ENCODE peak calls at places on chromosome 17, in nine cellular contexts. L is effector memory CD4-positive, alpha-beta T cell; J is PC-9; F is tibial artery; B is IMR-90; A is aorta; H is CD8-positive, alpha-beta T cell; M is AG04450; I is cardiac muscle cell. E is an unnamed sample. For H3K9me3, the result is how much of the 10 kb centered on the place peaks cover.

GRCh38 chr17:17351901-17352781 is 49.0 kb downstream of the NT5M start:
- DNase-seq in H (no peak), I (peak), M (no peak), A (no peak), J (peak), B (peak), L (no peak), F (peak), E (no peak)

GRCh38 chr17:67672592-67672991 is 45.1 kb upstream of the NOL11 start:
- DNase-seq in L (no peak), H (no peak), M (no peak), F (no peak), A (no peak), I (no peak), B (no peak), J (peak), E (no peak)

GRCh38 chr17:12567077-12568053 is 98.3 kb upstream of the MYOCD start:
- DNase-seq in H (no peak), M (no peak), L (no peak), I (no peak), B (no peak), A (no peak), F (no peak), J (no peak), E (no peak)

GRCh38 chr17:80141463-80142165 is 5.3 kb downstream of the EIF4A3 start:
- DNase-seq in F (no peak), J (no peak), I (no peak), L (no peak), A (no peak), H (no peak), B (no peak), M (no peak), E (no peak)

GRCh38 chr17:44071772-44072171 is 1.2 kb downstream of the G6PC3 start:
- DNase-seq in F (no peak), J (peak), B (peak), M (no peak), I (no peak), H (no peak), L (no peak), A (no peak), E (no peak)

GRCh38 chr17:82350182-82351030 is 8.6 kb upstream of the TEX19 start:
- DNase-seq in F (no peak), J (peak), A (no peak), I (no peak), M (no peak), L (no peak), H (no peak), B (no peak), E (no peak)

GRCh38 chr17:18225121-18225561 is 294 bp upstream of the LLGL1 start:
- DNase-seq in I (peak), A (peak), H (peak), M (peak), B (peak), J (peak), L (peak), F (peak), E (peak)

GRCh38 chr17:47905221-47905733 is 9.2 kb downstream of the SP2 start:
- DNase-seq in J (no peak), F (peak), B (peak), L (no peak), I (peak), M (peak), A (peak), H (no peak), E (no peak)

GRCh38 chr17:34146440-34147043 is 108.5 kb upstream of the CCL2 start:
- DNase-seq in I (no peak), L (peak), B (no peak), M (no peak), F (no peak), J (peak), A (no peak), H (peak), E (peak)

GRCh38 chr17:67800495-67800928 is 24.8 kb upstream of the BPTF start:
- DNase-seq in A (peak), F (peak), H (peak), I (peak), M (peak), J (peak), L (peak), B (peak), E (peak)

GRCh38 chr17:47829870-47830269 is 1.5 kb downstream of the MRPL10 start:
- DNase-seq in M (no peak), B (no peak), J (no peak), F (no peak), A (no peak), H (no peak), I (no peak), L (peak), E (peak)

GRCh38 chr17:30908717-30909420 is 2.8 kb upstream of the TEFM start:
- DNase-seq in L (no peak), A (no peak), F (no peak), B (no peak), I (no peak), J (no peak), M (no peak), H (no peak), E (no peak)

GRCh38 chr17:8707591-8708453 is 36.8 kb downstream of the CCDC42 start:
- DNase-seq in I (peak), J (no peak), A (peak), F (peak), L (no peak), M (no peak), H (no peak), B (no peak), E (no peak)

GRCh38 chr17:47630614-47631013 is 19.1 kb upstream of the KPNB1 start:
- DNase-seq in F (no peak), M (no peak), J (no peak), I (no peak), L (no peak), H (no peak), A (no peak), B (no peak), E (no peak)

GRCh38 chr17:4648741-4649140 is 7.3 kb upstream of the ALOX15 start:
- DNase-seq in L (no peak), J (no peak), F (no peak), I (peak), A (no peak), M (no peak), H (no peak), B (no peak), E (no peak)

GRCh38 chr17:50143461-50144176 is 6.9 kb downstream of the PPP1R9B start:
- DNase-seq in M (no peak), F (no peak), H (no peak), A (no peak), B (no peak), L (no peak), I (no peak), J (no peak), E (no peak)

GRCh38 chr17:48613862-48614694 is 1.0 kb downstream of the HOXB8 start:
- DNase-seq in B (peak), F (no peak), I (no peak), L (no peak), M (no peak), H (no peak), J (no peak), A (no peak), E (no peak)

GRCh38 chr17:37849617-37849972 is 74.6 kb upstream of the TBC1D3K start:
- DNase-seq in I (no peak), L (no peak), H (no peak), F (no peak), A (no peak), J (no peak), M (no peak), B (no peak), E (no peak)

GRCh38 chr17:81368623-81369022 is 26.6 kb upstream of the BAHCC1 start:
- DNase-seq in B (no peak), M (no peak), J (no peak), A (no peak), H (no peak), F (no peak), L (no peak), I (no peak), E (no peak)

GRCh38 chr17:6752068-6752909 is 3.6 kb upstream of the XAF1 start:
- DNase-seq in L (no peak), I (peak), M (peak), A (peak), F (peak), J (peak), B (peak), H (no peak), E (no peak)

GRCh38 chr17:18181358-18181757 is 2.3 kb upstream of the ALKBH5 start:
- DNase-seq in J (no peak), L (no peak), F (no peak), B (peak), I (no peak), M (no peak), A (no peak), H (no peak), E (no peak)

GRCh38 chr17:82492647-82493516 is 26.6 kb upstream of the FOXK2 start:
- DNase-seq in A (no peak), F (no peak), H (no peak), B (peak), L (no peak), I (peak), M (peak), J (peak), E (no peak)

GRCh38 chr17:834136-834535 is 52.0 kb downstream of the MRM3 start:
- DNase-seq in H (no peak), J (no peak), F (no peak), I (no peak), M (no peak), A (no peak), L (no peak), B (no peak), E (no peak)
- H3K9me3 ChIP-seq in H (under half), J (under half), F (under half), I (under half), M (under half), A (under half), L (under half), B (under half), E (under half)

DNA sequence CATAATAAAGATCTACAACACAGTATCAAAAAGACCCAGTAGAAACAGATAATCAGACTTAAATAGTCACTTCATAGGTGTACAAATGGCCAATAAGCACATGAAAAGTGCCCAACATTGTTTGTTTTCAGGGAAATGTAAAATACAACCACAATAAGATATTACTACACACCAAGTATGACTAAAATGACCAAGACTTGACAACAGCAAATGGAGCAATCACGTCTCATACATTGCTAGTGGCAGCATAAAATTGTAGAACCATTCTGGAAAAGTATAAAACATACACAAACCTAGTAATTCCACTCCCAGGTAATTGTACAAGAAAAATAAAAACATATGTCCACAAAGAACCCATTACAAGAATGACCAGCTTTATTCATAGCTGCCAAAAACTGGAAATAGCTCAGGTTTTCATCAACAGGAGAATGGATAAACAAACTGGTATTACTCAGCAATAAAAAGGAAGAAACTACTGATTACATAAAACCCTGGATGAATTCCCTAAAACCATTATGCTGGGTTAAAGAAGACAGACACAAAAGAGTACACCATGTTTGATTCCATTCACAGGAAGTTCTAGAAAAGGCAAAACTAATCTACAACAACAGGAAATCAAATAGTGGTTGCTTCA is 85.6 kb downstream of the TTC19 start:
- DNase-seq in L (no peak), F (no peak), I (peak), M (peak), H (no peak), B (peak), A (no peak), J (no peak), E (no peak)
- H3K9me3 ChIP-seq in L (under half), F (under half), I (under half), M (under half), H (under half), B (under half), A (under half), J (under half), E (under half)

DNA sequence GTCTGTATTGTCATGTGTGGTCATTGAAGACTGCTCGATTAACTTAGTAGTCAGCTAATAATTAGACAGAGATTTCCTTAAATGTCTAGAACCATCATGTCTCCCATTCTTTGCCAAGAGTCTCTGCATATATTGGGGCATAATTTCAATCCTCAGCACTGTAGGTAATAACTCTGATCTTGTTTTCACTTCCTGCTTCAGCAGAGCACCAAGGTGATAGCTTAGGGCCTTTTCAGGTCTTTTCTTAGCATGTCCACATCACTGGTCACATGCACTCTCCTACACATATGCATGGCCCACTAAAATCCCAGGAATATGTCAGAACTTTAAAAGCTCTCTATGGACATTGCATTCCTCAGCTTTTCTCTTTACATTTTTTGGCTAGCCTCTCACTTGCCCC is 110.3 kb upstream of the NACA2 start:
- DNase-seq in M (no peak), I (no peak), B (no peak), J (no peak), A (no peak), L (no peak), F (no peak), H (no peak), E (no peak)
- H3K9me3 ChIP-seq in M (under half), I (under half), B (under half), J (under half), A (under half), L (under half), F (under half), H (under half), E (under half)

GRCh38 chr17:63928966-63929695 is 3.0 kb downstream of the CD79B start:
- DNase-seq in A (no peak), M (no peak), L (no peak), B (no peak), H (no peak), F (no peak), I (no peak), J (no peak), E (no peak)

GRCh38 chr17:63928172-63928666 is 3.9 kb downstream of the CD79B start:
- DNase-seq in A (no peak), F (no peak), H (no peak), I (no peak), M (no peak), J (no peak), L (no peak), B (no peak), E (no peak)

GRCh38 chr17:63926164-63926563 is 6.0 kb downstream of the CD79B start:
- DNase-seq in F (no peak), B (no peak), H (no peak), A (no peak), L (no peak), I (no peak), J (no peak), M (no peak), E (no peak)

GRCh38 chr17:63925615-63926014 is 6.5 kb downstream of the CD79B start:
- DNase-seq in L (no peak), H (no peak), M (no peak), A (peak), B (no peak), F (no peak), I (no peak), J (no peak), E (no peak)

DNA sequence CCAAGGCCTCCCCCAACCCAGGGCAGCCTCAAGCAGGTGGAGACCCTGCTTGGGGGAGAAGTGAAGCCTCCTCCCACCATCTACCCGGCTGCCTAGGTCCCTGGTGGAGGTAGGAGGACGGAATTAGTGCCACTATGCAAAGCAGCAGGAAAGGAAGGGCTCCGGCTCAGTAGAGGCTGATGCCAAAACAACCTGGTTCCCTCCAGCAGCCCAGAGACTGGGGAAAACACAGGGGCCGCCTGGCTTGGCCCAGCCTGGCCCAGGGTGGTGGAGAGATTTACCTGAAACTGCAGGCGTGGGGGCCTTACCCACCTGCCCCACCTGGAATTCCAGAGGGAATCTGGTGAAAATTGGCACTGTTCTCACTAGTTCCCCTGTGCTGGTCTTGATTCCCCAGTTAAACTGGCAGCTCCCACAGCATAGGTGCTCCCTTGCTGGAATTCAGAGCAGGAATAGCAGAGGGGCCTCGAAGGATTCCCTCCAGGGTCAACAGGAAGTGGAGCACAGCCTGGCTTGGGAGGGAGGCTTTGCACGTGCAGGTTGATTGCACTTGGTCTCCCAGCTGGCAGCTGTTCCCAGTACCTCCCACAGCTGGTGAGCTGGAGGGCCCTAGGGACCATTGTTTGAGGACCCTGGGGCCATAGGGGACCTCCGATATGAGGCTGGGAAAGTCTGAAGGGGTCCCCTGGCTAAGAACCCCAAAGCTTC is 4.5 kb downstream of the CD79B start:
- DNase-seq in M (no peak), A (no peak), H (no peak), L (no peak), J (no peak), I (no peak), B (no peak), F (no peak), E (no peak)
- H3K9me3 ChIP-seq in M (under half), A (under half), H (under half), L (under half), J (under half), I (under half), B (under half), F (under half), E (under half)

DNA sequence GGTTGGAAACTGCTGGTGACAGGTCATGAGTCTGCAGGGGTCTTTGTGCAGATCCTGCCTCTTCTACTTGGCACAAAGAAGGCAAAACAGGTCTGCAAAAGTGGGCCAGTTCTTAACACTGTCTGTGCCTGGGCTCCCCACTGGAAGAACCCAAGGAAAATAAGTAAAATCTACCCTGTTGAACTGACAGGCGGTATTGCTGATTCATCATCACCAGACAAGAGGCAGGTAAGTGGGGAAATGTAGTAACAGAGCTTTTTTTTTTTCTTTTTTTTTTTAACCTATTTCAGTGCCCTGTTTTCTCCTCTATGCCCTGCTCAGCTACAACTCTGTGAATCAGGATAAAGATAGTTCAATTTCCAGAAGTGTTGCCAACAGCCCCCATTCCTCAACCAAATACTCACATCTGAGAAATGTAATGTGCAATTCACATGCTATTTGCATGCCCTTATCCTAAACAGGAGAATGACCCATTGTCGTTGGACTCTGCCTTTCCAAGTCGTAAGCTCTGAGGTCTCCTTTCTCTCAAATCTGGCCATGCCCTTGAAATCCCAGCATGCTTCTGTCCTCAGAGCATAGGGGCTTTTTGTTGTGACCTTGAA is 237.0 kb downstream of the SOX9 start:
- DNase-seq in F (no peak), I (no peak), J (no peak), H (no peak), B (peak), M (no peak), L (no peak), A (no peak), E (no peak)
- H3K9me3 ChIP-seq in F (under half), I (under half), J (under half), H (under half), B (under half), M (under half), L (under half), A (under half), E (under half)

DNA sequence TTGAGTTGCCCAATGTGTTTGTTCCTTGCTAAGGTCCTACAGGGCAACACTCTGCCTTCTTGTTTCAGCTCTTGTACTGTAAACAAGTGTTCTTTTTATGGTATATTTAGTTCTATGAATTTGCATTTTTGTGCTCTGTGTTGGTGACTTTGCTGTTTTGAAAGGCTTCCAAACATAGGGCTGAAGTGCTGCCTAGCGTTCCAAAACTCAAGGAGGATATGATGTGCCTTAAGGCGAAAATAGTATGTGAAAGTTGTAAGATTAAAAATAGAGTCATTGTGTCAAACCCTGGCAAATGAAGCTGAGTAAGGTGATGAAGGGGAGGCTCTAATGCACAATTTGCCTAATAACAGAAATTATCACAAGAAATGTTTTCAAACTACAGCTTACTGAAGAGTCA is 372.7 kb upstream of the TOM1L1 start:
- DNase-seq in L (no peak), M (no peak), J (no peak), H (no peak), I (no peak), A (no peak), F (no peak), B (no peak), E (no peak)
- H3K9me3 ChIP-seq in L (under half), M (under half), J (under half), H (under half), I (under half), A (under half), F (under half), B (under half), E (under half)

GRCh38 chr17:22507823-22508222 is 815.5 kb downstream of the KCNJ18 start:
- DNase-seq in I (no peak), M (no peak), F (no peak), A (no peak), B (no peak), L (no peak), H (no peak), J (peak), E (no peak)

GRCh38 chr17:22505660-22506059 is 813.3 kb downstream of the KCNJ18 start:
- DNase-seq in M (no peak), H (no peak), B (no peak), J (no peak), A (no peak), F (no peak), L (no peak), I (no peak), E (no peak)

GRCh38 chr17:22503322-22503899 is 811.1 kb downstream of the KCNJ18 start:
- DNase-seq in I (no peak), B (no peak), M (no peak), J (no peak), H (no peak), L (no peak), F (no peak), A (no peak), E (no peak)

GRCh38 chr17:22506861-22507260 is 814.5 kb downstream of the KCNJ18 start:
- DNase-seq in L (no peak), A (no peak), I (no peak), M (no peak), F (no peak), H (no peak), B (no peak), J (no peak), E (no peak)

DNA sequence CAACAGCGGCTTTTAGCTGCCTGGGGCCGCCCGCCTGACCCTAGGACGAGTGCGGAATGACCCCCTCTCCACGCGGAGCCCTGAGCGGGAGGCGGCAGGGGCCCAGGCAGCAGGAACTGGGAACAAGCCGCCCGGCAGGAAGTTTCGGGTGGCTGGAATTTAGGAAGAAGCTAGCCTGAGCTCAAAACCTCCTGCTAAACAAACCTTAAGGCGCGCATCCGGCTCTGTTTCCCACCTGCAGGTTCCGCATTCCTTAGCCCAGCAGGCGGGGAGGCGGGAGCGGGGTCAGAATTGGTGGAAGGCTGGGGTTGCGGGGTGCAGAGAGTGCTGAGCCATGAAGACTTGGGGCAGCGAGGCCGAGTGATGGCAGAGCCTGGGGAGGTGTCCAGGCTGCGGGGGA is 813.9 kb downstream of the KCNJ18 start:
- DNase-seq in F (no peak), H (no peak), A (no peak), I (no peak), J (no peak), B (no peak), L (no peak), M (no peak), E (no peak)
- H3K9me3 ChIP-seq in F (under half), H (under half), A (under half), I (under half), J (under half), B (under half), L (under half), M (half or more), E (under half)

GRCh38 chr17:27088767-27089078 is 205.2 kb upstream of the WSB1 start:
- DNase-seq in L (no peak), B (no peak), M (no peak), I (no peak), A (no peak), H (no peak), J (no peak), F (no peak), E (no peak)
- H3K9me3 ChIP-seq in L (under half), B (under half), M (under half), I (under half), A (under half), H (under half), J (under half), F (under half), E (under half)

E was measured in T-helper 17 cell.